ENCODE peak calls at places on chromosomes 7 and 10, in eight cellular contexts. O is SK-N-SH, U is GM12878, K is K562, F is HCT116, C is GM23338, M is A549, J is HepG2. N is an unnamed sample.

GRCh38 chr7:4791101-4791737 is 15.8 kb downstream of the AP5Z1 start:
- DNase-seq in O (no peak), U (no peak), K (no peak), F (no peak), C (no peak), M (no peak), J (no peak), N (no peak)

GRCh38 chr7:128869138-128869943 is 6.7 kb downstream of the ATP6V1F start:
- DNase-seq in O (peak), U (no peak), K (peak), F (no peak), C (peak), M (no peak), J (no peak), N (no peak)

GRCh38 chr7:51311166-51311565 is 5.4 kb downstream of the COBL start:
- DNase-seq in O (no peak), U (no peak), K (no peak), F (no peak), C (no peak), M (no peak), J (no peak), N (no peak)

GRCh38 chr10:128908109-128908898 is 558.7 kb upstream of the MGMT start:
- DNase-seq in O (no peak), U (peak), K (no peak), F (no peak), C (peak), M (no peak), J (no peak), N (no peak)

GRCh38 chr7:41046778-41047177 is 656.1 kb downstream of the INHBA start:
- DNase-seq in O (no peak), U (no peak), K (no peak), F (no peak), C (no peak), M (no peak), J (no peak), N (no peak)

GRCh38 chr10:37490266-37490665 is 364.9 kb downstream of the ANKRD30A start:
- DNase-seq in O (no peak), U (no peak), K (no peak), F (no peak), C (no peak), M (peak), J (no peak), N (no peak)

GRCh38 chr7:25469669-25470068 is 241.4 kb upstream of the NPVF start:
- DNase-seq in O (no peak), U (no peak), K (no peak), F (no peak), C (no peak), M (no peak), J (no peak), N (no peak)

GRCh38 chr10:72665925-72666324 is 26.0 kb upstream of the MCU start:
- DNase-seq in O (no peak), U (no peak), K (no peak), F (no peak), C (no peak), M (no peak), J (no peak), N (no peak)

GRCh38 chr10:116665541-116666125 is 44.9 kb downstream of the PNLIPRP2 start:
- DNase-seq in O (no peak), U (no peak), K (no peak), F (no peak), C (no peak), M (no peak), J (peak), N (no peak)

GRCh38 chr10:63798599-63799498 is 277.6 kb downstream of the REEP3 start:
- DNase-seq in O (no peak), U (no peak), K (no peak), F (no peak), C (peak), M (no peak), J (peak), N (peak)

GRCh38 chr10:75195035-75195763 is 15.4 kb upstream of the VDAC2 start:
- DNase-seq in O (no peak), U (no peak), K (no peak), F (no peak), C (no peak), M (no peak), J (no peak), N (no peak)

GRCh38 chr7:139124084-139124914 is 14.8 kb upstream of the ZC3HAV1 start:
- DNase-seq in O (no peak), U (no peak), K (peak), F (no peak), C (no peak), M (no peak), J (no peak), N (no peak)

GRCh38 chr10:76583711-76584161 is 1053.9 kb downstream of the KCNMA1 start:
- DNase-seq in O (no peak), U (no peak), K (no peak), F (no peak), C (peak), M (peak), J (no peak), N (peak)

GRCh38 chr7:54841772-54842707 is 83.0 kb upstream of the SEC61G start:
- DNase-seq in O (no peak), U (no peak), K (no peak), F (peak), C (peak), M (no peak), J (peak), N (no peak)

GRCh38 chr7:40133561-40134427 is 628 bp downstream of the MPLKIP start:
- DNase-seq in O (no peak), U (no peak), K (no peak), F (no peak), C (peak), M (peak), J (peak), N (no peak)

GRCh38 chr10:103745264-103746247 is 109.8 kb downstream of the SH3PXD2A start:
- DNase-seq in O (no peak), U (no peak), K (no peak), F (peak), C (peak), M (no peak), J (no peak), N (no peak)

GRCh38 chr10:130477360-130477759 is 341.2 kb downstream of the GLRX3 start:
- DNase-seq in O (no peak), U (no peak), K (no peak), F (no peak), C (no peak), M (no peak), J (no peak), N (no peak)

GRCh38 chr10:16756561-16757221 is 60.5 kb downstream of the RSU1 start:
- DNase-seq in O (no peak), U (no peak), K (no peak), F (no peak), C (no peak), M (no peak), J (no peak), N (no peak)

GRCh38 chr7:76303057-76303828 is 770 bp downstream of the HSPB1 start:
- DNase-seq in O (peak), U (peak), K (peak), F (peak), C (peak), M (peak), J (peak), N (no peak)

GRCh38 chr10:24114561-24114960 is 94.4 kb upstream of the KIAA1217 start:
- DNase-seq in O (peak), U (no peak), K (no peak), F (no peak), C (no peak), M (no peak), J (no peak), N (no peak)

GRCh38 chr10:132627736-132628512 is 90.3 kb downstream of the INPP5A start:
- DNase-seq in O (peak), U (no peak), K (peak), F (no peak), C (no peak), M (no peak), J (no peak), N (no peak)

GRCh38 chr7:47470567-47471357 is 111.1 kb downstream of the TNS3 start:
- DNase-seq in O (no peak), U (no peak), K (no peak), F (no peak), C (peak), M (peak), J (peak), N (no peak)

GRCh38 chr7:2231992-2232765 is 566 bp downstream of the MAD1L1 start:
- DNase-seq in O (peak), U (no peak), K (peak), F (no peak), C (peak), M (no peak), J (peak), N (no peak)

GRCh38 chr7:121490309-121490708 is 94.2 kb upstream of the FAM3C start:
- DNase-seq in O (no peak), U (no peak), K (no peak), F (no peak), C (no peak), M (no peak), J (no peak), N (no peak)

GRCh38 chr7:121486590-121486989 is 90.5 kb upstream of the FAM3C start:
- DNase-seq in O (no peak), U (no peak), K (no peak), F (no peak), C (no peak), M (no peak), J (no peak), N (no peak)

GRCh38 chr7:121485457-121486243 is 89.5 kb upstream of the FAM3C start:
- DNase-seq in O (no peak), U (no peak), K (no peak), F (no peak), C (no peak), M (no peak), J (no peak), N (no peak)

GRCh38 chr7:121488251-121488650 is 92.1 kb upstream of the FAM3C start:
- DNase-seq in O (no peak), U (no peak), K (no peak), F (no peak), C (peak), M (no peak), J (no peak), N (no peak)

GRCh38 chr7:121489440-121489839 is 93.3 kb upstream of the FAM3C start:
- DNase-seq in O (no peak), U (no peak), K (no peak), F (no peak), C (no peak), M (no peak), J (no peak), N (no peak)
- TF ChIP-seq REST in O (no peak), U (no peak), K (no peak), F (no peak), C (no peak), M (no peak), J (no peak), N (no peak)

DNA sequence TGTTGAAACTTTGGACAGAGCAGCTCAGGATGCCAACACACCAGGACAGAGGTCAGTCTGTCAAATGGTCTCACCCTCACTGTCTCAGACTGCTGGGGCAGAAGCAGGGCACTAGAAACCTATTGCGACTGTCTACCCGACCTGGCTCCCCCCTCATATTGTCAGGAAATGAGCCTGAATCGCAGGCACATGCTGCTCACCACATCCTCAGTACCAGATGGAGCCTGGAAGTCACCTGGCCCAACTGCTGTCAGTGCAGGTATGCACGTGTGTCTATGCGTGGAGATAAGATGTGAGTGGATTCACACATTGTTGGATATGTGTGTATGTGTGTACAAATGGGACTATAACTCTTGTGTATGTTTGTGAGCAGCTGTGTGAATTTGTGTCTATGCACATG is 3.2 kb upstream of the CDHR1 start:
- DNase-seq in O (no peak), U (no peak), K (no peak), F (no peak), C (no peak), M (no peak), J (no peak), N (no peak)
- TF ChIP-seq REST in O (no peak), U (no peak), K (no peak), F (no peak), C (no peak), M (no peak), J (no peak), N (no peak)

GRCh38 chr10:13219685-13220670 is 14.2 kb downstream of the UCMA start:
- DNase-seq in O (no peak), U (peak), K (peak), F (peak), C (peak), M (peak), J (peak), N (peak)
- TF ChIP-seq REST in O (no peak), U (no peak), K (no peak), F (no peak), C (no peak), M (no peak), J (no peak), N (no peak)

GRCh38 chr10:93859049-93859655 is 34.6 kb upstream of the SLC35G1 start:
- DNase-seq in O (peak), U (no peak), K (peak), F (peak), C (peak), M (peak), J (no peak), N (no peak)
- TF ChIP-seq REST in O (no peak), U (no peak), K (no peak), F (no peak), C (no peak), M (no peak), J (no peak), N (no peak)

DNA sequence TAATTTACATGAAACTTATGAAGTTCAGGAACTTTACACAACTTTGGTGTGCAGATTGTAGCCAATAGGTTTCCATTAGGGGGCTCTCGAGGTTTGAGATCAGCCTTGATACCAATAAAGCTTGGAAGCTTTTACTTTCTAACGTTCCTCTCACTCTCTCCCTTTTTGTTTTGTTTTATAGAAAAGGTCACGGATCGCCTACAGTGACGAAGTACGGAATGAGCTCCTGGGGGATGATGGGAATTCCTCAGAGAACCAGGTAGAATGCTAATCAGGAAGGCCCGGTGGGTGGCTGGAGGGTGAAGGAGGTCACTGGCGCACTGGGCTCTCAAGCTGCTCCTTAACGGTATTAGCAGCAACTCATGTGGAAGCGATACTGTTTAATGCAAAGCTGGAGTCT is 79.9 kb downstream of the VTI1A start:
- DNase-seq in O (no peak), U (no peak), K (no peak), F (peak), C (peak), M (no peak), J (no peak), N (no peak)
- TF ChIP-seq REST in O (no peak), U (no peak), K (no peak), F (no peak), C (no peak), M (no peak), J (no peak), N (no peak)